ENCODE peak calls at places on chromosome 4, in five cellular contexts. N is fibroblast of mammary gland; X is naive thymus-derived CD4-positive, alpha-beta T cell; H is GM23338; J is fibroblast of pulmonary artery. A is an unnamed sample.

GRCh38 chr4:14446311-14446710 is 556.0 kb upstream of the CPEB2 start:
- DNase-seq in N (peak), X (no peak), H (no peak), J (no peak), A (peak)

GRCh38 chr4:16598241-16599224 is 299.9 kb downstream of the LDB2 start:
- DNase-seq in N (peak), X (no peak), H (no peak), J (peak), A (no peak)

GRCh38 chr4:153143527-153144348 is 60.5 kb upstream of the TRIM2 start:
- DNase-seq in N (no peak), X (no peak), H (peak), J (no peak), A (no peak)

GRCh38 chr4:76012388-76012801 is 5.1 kb upstream of the CXCL9 start:
- DNase-seq in N (peak), X (no peak), H (no peak), J (peak), A (no peak)

GRCh38 chr4:110092646-110093045 is 105.8 kb downstream of the ELOVL6 start:
- DNase-seq in N (no peak), X (no peak), H (no peak), J (no peak), A (no peak)

GRCh38 chr4:30722092-30722915 is 2.1 kb downstream of the PCDH7 start:
- DNase-seq in N (no peak), X (no peak), H (peak), J (no peak), A (no peak)

GRCh38 chr4:6463311-6464289 is 8.8 kb downstream of the PPP2R2C start:
- DNase-seq in N (no peak), X (no peak), H (no peak), J (no peak), A (no peak)

GRCh38 chr4:6470502-6471302 is 1.7 kb downstream of the PPP2R2C start:
- DNase-seq in N (peak), X (no peak), H (peak), J (peak), A (no peak)

GRCh38 chr4:30725562-30725961 is 5.4 kb downstream of the PCDH7 start:
- DNase-seq in N (no peak), X (no peak), H (no peak), J (no peak), A (no peak)

GRCh38 chr4:76434901-76435688 is at the start of gene SHROOM3:
- DNase-seq in N (no peak), X (no peak), H (peak), J (no peak), A (no peak)

GRCh38 chr4:153763404-153763803 is 3.6 kb upstream of the RNF175 start:
- DNase-seq in N (no peak), X (no peak), H (peak), J (no peak), A (no peak)

GRCh38 chr4:47120783-47121182 is 89.4 kb downstream of the GABRB1 start:
- DNase-seq in N (no peak), X (no peak), H (no peak), J (no peak), A (no peak)

GRCh38 chr4:41963105-41963504 is 18.5 kb upstream of the DCAF4L1 start:
- DNase-seq in N (peak), X (no peak), H (peak), J (peak), A (no peak)

GRCh38 chr4:4446434-4446833 is 59.5 kb downstream of the NSG1 start:
- DNase-seq in N (no peak), X (no peak), H (no peak), J (no peak), A (no peak)

GRCh38 chr4:141020801-141021261 is 112.4 kb downstream of the RNF150 start:
- DNase-seq in N (peak), X (no peak), H (no peak), J (peak), A (peak)

GRCh38 chr4:13821522-13821921 is 194.0 kb upstream of the BOD1L1 start:
- DNase-seq in N (peak), X (no peak), H (peak), J (no peak), A (no peak)

GRCh38 chr4:48368389-48368788 is 27.1 kb downstream of the SLAIN2 start:
- DNase-seq in N (no peak), X (no peak), H (no peak), J (no peak), A (no peak)

GRCh38 chr4:170198742-170199141 is 109.0 kb upstream of the AADAT start:
- DNase-seq in N (peak), X (no peak), H (peak), J (no peak), A (no peak)

GRCh38 chr4:56902703-56903102 is 5.0 kb upstream of the REST start:
- DNase-seq in N (no peak), X (no peak), H (peak), J (no peak), A (no peak)

GRCh38 chr4:8537041-8537461 is 43.1 kb upstream of the GPR78 start:
- DNase-seq in N (peak), X (no peak), H (no peak), J (peak), A (peak)

GRCh38 chr4:81828991-81829390 is 357.3 kb upstream of the RASGEF1B start:
- DNase-seq in N (no peak), X (no peak), H (no peak), J (no peak), A (no peak)

GRCh38 chr4:129822708-129823504 is 727.0 kb downstream of the C4orf33 start:
- DNase-seq in N (peak), X (no peak), H (no peak), J (peak), A (peak)

GRCh38 chr4:77015390-77015789 is 60.4 kb downstream of the CCNI start:
- DNase-seq in N (peak), X (no peak), H (peak), J (peak), A (no peak)

GRCh38 chr4:1825326-1825725 is 30.6 kb downstream of the LETM1 start:
- DNase-seq in N (no peak), X (no peak), H (no peak), J (no peak), A (no peak)

GRCh38 chr4:169314906-169315305 is 44.1 kb upstream of the SH3RF1 start:
- DNase-seq in N (peak), X (no peak), H (no peak), J (peak), A (peak)

GRCh38 chr4:129230836-129231235 is 134.9 kb downstream of the C4orf33 start:
- DNase-seq in N (no peak), X (no peak), H (no peak), J (no peak), A (no peak)

GRCh38 chr4:1072830-1073446 is 40.4 kb downstream of the RNF212 start:
- DNase-seq in N (peak), X (peak), H (peak), J (peak), A (no peak)

GRCh38 chr4:6340446-6341015 is 70.9 kb downstream of the WFS1 start:
- DNase-seq in N (no peak), X (no peak), H (no peak), J (no peak), A (no peak)

GRCh38 chr4:6619116-6619465 is 21.4 kb upstream of the MRFAP1 start:
- DNase-seq in N (no peak), X (no peak), H (no peak), J (no peak), A (no peak)

GRCh38 chr4:76623217-76624060 is 188.4 kb downstream of the SHROOM3 start:
- DNase-seq in N (no peak), X (no peak), H (no peak), J (no peak), A (no peak)

GRCh38 chr4:150750824-150751223 is 168.9 kb downstream of the MAB21L2 start:
- DNase-seq in N (no peak), X (no peak), H (no peak), J (no peak), A (no peak)

GRCh38 chr4:119984998-119985397 is 81.7 kb downstream of the MAD2L1 start:
- DNase-seq in N (no peak), X (no peak), H (no peak), J (no peak), A (no peak)

GRCh38 chr4:106258145-106259045 is 57.6 kb downstream of the TBCK start:
- DNase-seq in N (peak), X (no peak), H (peak), J (no peak), A (no peak)

GRCh38 chr4:123217676-123218075 is 178.9 kb upstream of the SPRY1 start:
- DNase-seq in N (no peak), X (no peak), H (no peak), J (no peak), A (no peak)

GRCh38 chr4:86895692-86896488 is 3.7 kb upstream of the C4orf36 start:
- DNase-seq in N (peak), X (no peak), H (peak), J (peak), A (peak)

GRCh38 chr4:1376841-1377605 is 29.2 kb downstream of the NKX1-1 start:
- DNase-seq in N (no peak), X (no peak), H (peak), J (no peak), A (no peak)

DNA sequence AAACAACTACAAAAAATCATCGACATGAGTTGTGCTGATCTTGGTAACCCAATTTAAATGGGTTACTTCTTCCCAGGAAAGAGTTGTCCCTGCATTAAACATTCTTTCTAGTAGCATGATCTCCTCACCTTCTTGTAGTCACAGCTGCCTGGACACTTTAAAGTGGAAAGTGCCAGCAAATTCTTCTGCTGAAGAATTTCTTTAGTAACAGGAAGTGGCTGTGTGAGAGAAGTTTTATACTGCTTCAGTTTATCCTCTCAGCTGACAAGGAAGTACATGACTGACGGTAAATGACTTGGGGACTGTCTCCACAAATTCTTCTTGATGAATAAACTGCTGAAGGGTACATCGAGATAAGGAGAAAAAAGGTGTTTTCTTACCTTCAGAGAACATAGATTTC is 18.2 kb upstream of the TNIP3 start:
- DNase-seq in N (no peak), X (peak), H (no peak), J (peak), A (no peak)
- H3K4me3 ChIP-seq in N (no peak), X (peak), H (no peak), J (no peak), A (no peak)

GRCh38 chr4:174423257-174423944 is 98.9 kb downstream of the HPGD start:
- DNase-seq in N (peak), X (no peak), H (no peak), J (peak), A (peak)
- H3K4me3 ChIP-seq in N (no peak), X (no peak), H (no peak), J (no peak), A (no peak)

DNA sequence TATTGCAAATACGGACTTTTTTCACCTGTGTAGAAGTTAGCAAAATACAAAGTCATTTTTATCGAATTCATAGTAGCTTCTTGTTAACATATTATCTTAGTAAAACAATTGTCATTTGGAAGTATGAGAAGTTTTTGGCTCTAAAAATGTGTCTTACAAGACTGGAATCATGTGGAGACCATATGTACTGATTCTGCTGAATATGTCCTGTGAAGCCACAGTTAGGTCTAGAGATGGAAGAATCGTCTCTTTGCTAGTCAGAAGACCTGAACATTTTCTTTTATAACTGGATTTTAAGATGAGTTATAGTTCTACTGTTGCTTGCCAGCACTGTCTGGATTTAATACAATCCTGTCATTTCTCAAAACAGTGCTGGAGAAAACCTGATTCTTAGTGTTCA is 29.0 kb downstream of the TMEM165 start:
- DNase-seq in N (peak), X (no peak), H (no peak), J (no peak), A (no peak)
- H3K4me3 ChIP-seq in N (no peak), X (no peak), H (no peak), J (no peak), A (no peak)

DNA sequence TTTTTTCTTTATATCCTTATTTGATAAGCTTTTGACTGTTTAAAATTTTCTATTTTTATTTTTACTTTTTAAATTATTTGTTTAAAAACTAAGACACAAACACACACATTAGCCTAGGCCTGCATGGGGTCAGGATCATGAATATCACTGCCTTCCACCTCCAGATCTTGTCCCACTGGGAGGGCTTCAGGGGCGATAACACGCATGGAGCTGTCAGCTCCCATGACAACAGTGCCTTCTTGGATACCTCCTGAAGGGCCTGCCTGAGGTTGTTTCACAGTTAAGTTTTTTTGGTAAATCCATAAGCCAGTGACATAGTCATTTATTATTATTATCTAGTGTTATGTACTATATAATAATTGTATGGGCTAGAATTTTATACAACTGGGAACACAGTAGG is 85.4 kb upstream of the FAT1 start:
- DNase-seq in N (no peak), X (no peak), H (no peak), J (no peak), A (no peak)
- H3K4me3 ChIP-seq in N (no peak), X (no peak), H (no peak), J (no peak), A (no peak)

DNA sequence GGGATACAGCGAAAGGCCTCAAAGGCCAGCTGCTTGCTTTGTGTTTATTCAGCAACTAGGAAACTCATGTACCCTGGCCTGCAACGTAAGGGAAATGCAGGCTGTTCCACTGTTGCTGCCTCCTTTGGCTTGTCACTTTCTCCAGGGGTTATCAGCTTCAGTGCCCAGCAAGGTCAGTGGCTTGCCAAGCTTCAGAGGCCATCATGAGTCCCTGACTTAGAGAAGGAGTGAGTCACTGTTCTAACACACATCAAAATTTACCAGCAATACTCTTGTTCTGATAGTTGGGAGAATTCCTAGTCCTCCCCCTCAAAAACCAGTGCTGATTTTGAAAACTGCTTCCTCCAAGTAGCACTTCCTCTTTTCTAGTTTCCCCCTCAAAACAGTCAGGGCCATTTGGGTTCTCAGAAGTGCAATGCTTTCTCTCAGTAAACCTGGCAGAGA is 250.8 kb downstream of the ARHGAP24 start:
- DNase-seq in N (peak), X (no peak), H (no peak), J (peak), A (no peak)
- H3K4me3 ChIP-seq in N (no peak), X (no peak), H (no peak), J (no peak), A (no peak)

GRCh38 chr4:40514409-40515025 is 115.1 kb downstream of the RBM47 start:
- DNase-seq in N (no peak), X (no peak), H (no peak), J (no peak), A (no peak)

GRCh38 chr4:40511017-40511614 is 118.5 kb downstream of the RBM47 start:
- DNase-seq in N (no peak), X (no peak), H (no peak), J (no peak), A (no peak)

GRCh38 chr4:40515398-40516293 is 114.0 kb downstream of the RBM47 start:
- DNase-seq in N (peak), X (no peak), H (peak), J (peak), A (no peak)

GRCh38 chr4:40516651-40517050 is 113.0 kb downstream of the RBM47 start:
- DNase-seq in N (no peak), X (no peak), H (peak), J (no peak), A (no peak)

DNA sequence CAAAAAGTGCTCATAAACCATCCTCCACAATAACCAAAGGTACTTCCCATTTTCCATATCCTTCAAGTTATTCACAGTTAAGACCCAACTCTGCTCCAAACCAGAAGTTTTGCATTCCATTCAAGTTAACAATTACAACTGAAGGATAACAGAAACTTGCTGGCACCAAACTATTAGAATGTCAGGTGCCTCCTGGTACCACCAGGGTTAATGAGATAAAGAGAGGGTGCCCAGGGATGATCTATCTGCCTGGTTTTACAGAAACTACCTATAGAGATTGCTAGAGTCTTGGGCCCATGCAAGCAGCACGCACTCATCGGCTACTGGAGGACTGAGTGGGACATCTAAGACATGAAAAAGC is 114.6 kb downstream of the RBM47 start:
- DNase-seq in N (no peak), X (no peak), H (no peak), J (no peak), A (no peak)
- H3K4me3 ChIP-seq in N (no peak), X (no peak), H (no peak), J (no peak), A (no peak)

DNA sequence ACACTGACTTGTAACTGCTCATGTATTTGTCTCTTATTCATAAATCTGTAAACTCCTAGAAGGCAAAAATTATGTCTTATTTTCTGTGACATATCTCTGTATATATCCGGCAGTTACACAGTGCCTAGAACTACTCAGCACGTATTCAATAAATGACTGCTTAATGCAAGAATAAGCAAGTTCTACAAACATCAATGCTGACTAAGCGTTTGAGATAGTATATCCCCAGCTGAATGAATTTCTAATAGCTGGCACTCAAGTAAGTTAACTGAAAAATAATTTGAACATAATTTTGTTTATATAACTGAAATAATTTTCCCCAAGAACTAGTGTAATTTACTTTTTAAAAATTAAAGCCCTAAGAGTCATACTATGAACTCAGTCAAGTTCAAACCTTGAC is 113.7 kb downstream of the ARAP2 start:
- DNase-seq in N (no peak), X (no peak), H (no peak), J (no peak), A (no peak)
- H3K4me3 ChIP-seq in N (no peak), X (no peak), H (no peak), J (no peak), A (no peak)

A was measured in skeletal muscle cell.